ENCODE peak calls at places on chromosomes 5 and 9, in six cellular contexts. One of them, this sample, is unnamed. For H3K4me1, the result is how much of the 10 kb centered on the place peaks cover.

GRCh38 chr5:142320851-142321560 is 3.8 kb downstream of the SPRY4 start:
- DNase-seq in breast epithelium: no peak
- DNase-seq in uterus: no peak
- DNase-seq in left ventricle myocardium inferior: no peak
- DNase-seq in tibial artery: no peak
- DNase-seq in DND-41: peak
- DNase-seq in this sample: no peak

GRCh38 chr5:15374886-15375285 is 125.1 kb upstream of the FBXL7 start:
- DNase-seq in uterus: no peak
- DNase-seq in breast epithelium: no peak
- DNase-seq in left ventricle myocardium inferior: no peak
- DNase-seq in tibial artery: no peak
- DNase-seq in DND-41: no peak
- DNase-seq in this sample: no peak

GRCh38 chr5:178670486-178670885 is 43.6 kb upstream of the CLK4 start:
- DNase-seq in DND-41: no peak
- DNase-seq in breast epithelium: no peak
- DNase-seq in tibial artery: no peak
- DNase-seq in left ventricle myocardium inferior: no peak
- DNase-seq in uterus: no peak
- DNase-seq in this sample: no peak

GRCh38 chr5:153153086-153153485 is 337.4 kb upstream of the GRIA1 start:
- DNase-seq in left ventricle myocardium inferior: no peak
- DNase-seq in DND-41: no peak
- DNase-seq in breast epithelium: no peak
- DNase-seq in tibial artery: no peak
- DNase-seq in uterus: no peak
- DNase-seq in this sample: no peak

GRCh38 chr5:108321341-108321740 is 60.6 kb downstream of the FBXL17 start:
- DNase-seq in left ventricle myocardium inferior: no peak
- DNase-seq in tibial artery: no peak
- DNase-seq in DND-41: no peak
- DNase-seq in uterus: no peak
- DNase-seq in breast epithelium: no peak
- DNase-seq in this sample: no peak

GRCh38 chr5:15526413-15526812 is 26.4 kb downstream of the FBXL7 start:
- DNase-seq in left ventricle myocardium inferior: no peak
- DNase-seq in DND-41: no peak
- DNase-seq in uterus: no peak
- DNase-seq in tibial artery: no peak
- DNase-seq in breast epithelium: no peak
- DNase-seq in this sample: no peak

GRCh38 chr5:97846646-97847045 is 663.6 kb upstream of the RIOK2 start:
- DNase-seq in breast epithelium: no peak
- DNase-seq in tibial artery: no peak
- DNase-seq in left ventricle myocardium inferior: no peak
- DNase-seq in uterus: no peak
- DNase-seq in DND-41: no peak
- DNase-seq in this sample: no peak

GRCh38 chr9:93956183-93956784 is 1.1 kb upstream of the BARX1 start:
- DNase-seq in breast epithelium: no peak
- DNase-seq in tibial artery: no peak
- DNase-seq in uterus: no peak
- DNase-seq in DND-41: no peak
- DNase-seq in left ventricle myocardium inferior: no peak
- DNase-seq in this sample: no peak

GRCh38 chr5:28734396-28734795 is 1696.0 kb upstream of the CDH9 start:
- DNase-seq in breast epithelium: no peak
- DNase-seq in uterus: no peak
- DNase-seq in DND-41: no peak
- DNase-seq in tibial artery: no peak
- DNase-seq in left ventricle myocardium inferior: no peak
- DNase-seq in this sample: no peak

GRCh38 chr9:119802621-119803020 is 433.4 kb upstream of the BRINP1 start:
- DNase-seq in uterus: peak
- DNase-seq in tibial artery: peak
- DNase-seq in left ventricle myocardium inferior: peak
- DNase-seq in breast epithelium: no peak
- DNase-seq in DND-41: no peak
- DNase-seq in this sample: no peak

GRCh38 chr5:142450419-142450818 is 125.6 kb upstream of the SPRY4 start:
- DNase-seq in DND-41: no peak
- DNase-seq in uterus: no peak
- DNase-seq in tibial artery: no peak
- DNase-seq in breast epithelium: no peak
- DNase-seq in left ventricle myocardium inferior: no peak
- DNase-seq in this sample: no peak

GRCh38 chr5:177010150-177010549 is 3.6 kb upstream of the UIMC1 start:
- DNase-seq in uterus: no peak
- DNase-seq in tibial artery: no peak
- DNase-seq in DND-41: no peak
- DNase-seq in left ventricle myocardium inferior: no peak
- DNase-seq in breast epithelium: no peak
- DNase-seq in this sample: no peak
- H3K4me3 ChIP-seq in uterus: no peak
- H3K4me3 ChIP-seq in tibial artery: no peak
- H3K4me3 ChIP-seq in DND-41: no peak
- H3K4me3 ChIP-seq in left ventricle myocardium inferior: no peak
- H3K4me3 ChIP-seq in breast epithelium: no peak
- H3K4me3 ChIP-seq in this sample: no peak

DNA sequence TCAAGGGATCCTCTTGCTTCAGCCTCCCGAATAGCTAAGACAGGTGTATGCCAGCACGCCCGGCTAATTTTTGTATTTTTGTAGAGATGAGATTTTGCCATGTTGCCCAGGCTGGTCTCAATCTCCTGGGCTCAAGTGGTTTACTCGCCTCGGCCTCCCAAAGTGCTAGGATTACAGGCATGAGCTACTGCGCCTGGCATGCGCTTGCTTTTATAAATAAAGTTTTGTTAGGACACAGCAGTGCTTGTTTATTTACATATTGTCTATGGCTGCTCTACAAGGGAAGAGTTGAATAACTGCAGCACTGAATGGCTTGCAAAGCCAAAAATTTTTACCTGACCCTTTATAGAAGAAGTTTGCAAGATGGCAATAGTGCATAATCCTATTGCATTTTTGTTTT is 27.7 kb downstream of the GPR21 start:
- DNase-seq in tibial artery: no peak
- DNase-seq in DND-41: no peak
- DNase-seq in uterus: no peak
- DNase-seq in left ventricle myocardium inferior: no peak
- DNase-seq in breast epithelium: no peak
- DNase-seq in this sample: no peak
- H3K4me1 ChIP-seq in tibial artery: under half
- H3K4me1 ChIP-seq in DND-41: under half
- H3K4me1 ChIP-seq in uterus: under half
- H3K4me1 ChIP-seq in left ventricle myocardium inferior: under half
- H3K4me1 ChIP-seq in breast epithelium: under half
- H3K4me1 ChIP-seq in this sample: under half

GRCh38 chr5:35816881-35817521 is 39.7 kb upstream of the IL7R start:
- DNase-seq in uterus: no peak
- DNase-seq in tibial artery: no peak
- DNase-seq in breast epithelium: no peak
- DNase-seq in left ventricle myocardium inferior: no peak
- DNase-seq in DND-41: no peak
- DNase-seq in this sample: no peak
- H3K4me3 ChIP-seq in uterus: no peak
- H3K4me3 ChIP-seq in tibial artery: no peak
- H3K4me3 ChIP-seq in breast epithelium: no peak
- H3K4me3 ChIP-seq in left ventricle myocardium inferior: no peak
- H3K4me3 ChIP-seq in DND-41: no peak
- H3K4me3 ChIP-seq in this sample: peak

GRCh38 chr5:150607105-150607504 is 33.4 kb upstream of the SYNPO start:
- DNase-seq in left ventricle myocardium inferior: no peak
- DNase-seq in DND-41: no peak
- DNase-seq in breast epithelium: no peak
- DNase-seq in tibial artery: no peak
- DNase-seq in uterus: no peak
- DNase-seq in this sample: no peak

GRCh38 chr5:150611026-150611425 is 29.4 kb upstream of the SYNPO start:
- DNase-seq in tibial artery: no peak
- DNase-seq in DND-41: no peak
- DNase-seq in left ventricle myocardium inferior: no peak
- DNase-seq in uterus: no peak
- DNase-seq in breast epithelium: no peak
- DNase-seq in this sample: no peak

GRCh38 chr5:150607991-150608390 is 32.5 kb upstream of the SYNPO start:
- DNase-seq in uterus: no peak
- DNase-seq in DND-41: no peak
- DNase-seq in breast epithelium: no peak
- DNase-seq in left ventricle myocardium inferior: no peak
- DNase-seq in tibial artery: no peak
- DNase-seq in this sample: no peak

GRCh38 chr5:150609843-150610584 is 30.4 kb upstream of the SYNPO start:
- DNase-seq in DND-41: no peak
- DNase-seq in tibial artery: peak
- DNase-seq in uterus: no peak
- DNase-seq in left ventricle myocardium inferior: peak
- DNase-seq in breast epithelium: no peak
- DNase-seq in this sample: no peak

GRCh38 chr5:150608991-150609390 is 31.5 kb upstream of the SYNPO start:
- DNase-seq in tibial artery: no peak
- DNase-seq in uterus: no peak
- DNase-seq in breast epithelium: no peak
- DNase-seq in left ventricle myocardium inferior: no peak
- DNase-seq in DND-41: no peak
- DNase-seq in this sample: no peak
- H3K4me1 ChIP-seq in tibial artery: under half
- H3K4me1 ChIP-seq in uterus: under half
- H3K4me1 ChIP-seq in breast epithelium: under half
- H3K4me1 ChIP-seq in left ventricle myocardium inferior: half or more
- H3K4me1 ChIP-seq in DND-41: under half
- H3K4me1 ChIP-seq in this sample: under half

This sample was measured in CD8-positive, alpha-beta memory T cell.